ENCODE peak calls at places on chromosomes 5 and 9, in nine cellular contexts. Z is nucleus accumbens, O is fibroblast of the aortic adventitia, J is iPS-NIHi11, C is left ventricle myocardium inferior, H is GM20000, Y is SK-MEL-5, Q is NCI-H1694 treated with DMSO at 0.1 percent for 48 hours, S is fibroblast of villous mesenchyme. P is an unnamed sample.

GRCh38 chr5:41788800-41789395 is 81.3 kb downstream of the OXCT1 start:
- DNase-seq in Z (no peak), O (peak), J (no peak), C (no peak), H (no peak), Y (no peak), Q (no peak), S (peak), P (peak)

GRCh38 chr5:116090192-116090790 is 5.5 kb downstream of the COMMD10 start:
- DNase-seq in Z (no peak), O (no peak), J (no peak), C (no peak), H (no peak), Y (peak), Q (no peak), S (no peak), P (no peak)

GRCh38 chr5:65141487-65141886 is 340.2 kb downstream of the ADAMTS6 start:
- DNase-seq in Z (no peak), O (no peak), J (no peak), C (no peak), H (no peak), Y (no peak), Q (peak), S (no peak), P (no peak)

GRCh38 chr9:124388275-124389048 is 26.8 kb downstream of the PSMB7 start:
- DNase-seq in Z (no peak), O (no peak), J (no peak), C (no peak), H (no peak), Y (no peak), Q (no peak), S (no peak), P (no peak)

GRCh38 chr5:175471628-175472027 is 6.7 kb upstream of the SFXN1 start:
- DNase-seq in Z (no peak), O (no peak), J (peak), C (no peak), H (no peak), Y (no peak), Q (no peak), S (no peak), P (no peak)

GRCh38 chr9:137421838-137422667 is 909 bp downstream of the EXD3 start:
- DNase-seq in Z (no peak), O (no peak), J (no peak), C (peak), H (no peak), Y (no peak), Q (no peak), S (no peak), P (no peak)

GRCh38 chr5:85375525-85375924 is 990.8 kb upstream of the EDIL3 start:
- DNase-seq in Z (no peak), O (no peak), J (no peak), C (no peak), H (no peak), Y (no peak), Q (no peak), S (no peak), P (no peak)

GRCh38 chr5:28281381-28281780 is 1243.0 kb upstream of the CDH9 start:
- DNase-seq in Z (no peak), O (no peak), J (no peak), C (no peak), H (no peak), Y (no peak), Q (no peak), S (no peak), P (no peak)

GRCh38 chr9:1875921-1876448 is 139.2 kb upstream of the SMARCA2 start:
- DNase-seq in Z (no peak), O (no peak), J (no peak), C (no peak), H (peak), Y (no peak), Q (no peak), S (no peak), P (no peak)

GRCh38 chr9:137534256-137535119 is 15.7 kb downstream of the PNPLA7 start:
- DNase-seq in Z (no peak), O (peak), J (peak), C (no peak), H (peak), Y (peak), Q (peak), S (peak), P (peak)

GRCh38 chr5:171309526-171310333 is 682 bp downstream of the TLX3 start:
- DNase-seq in Z (no peak), O (no peak), J (peak), C (no peak), H (peak), Y (no peak), Q (no peak), S (no peak), P (no peak)

GRCh38 chr9:131685753-131686706 is 53.8 kb downstream of the RAPGEF1 start:
- DNase-seq in Z (no peak), O (no peak), J (no peak), C (no peak), H (no peak), Y (no peak), Q (no peak), S (no peak), P (no peak)

GRCh38 chr5:1143670-1143951 is 31.7 kb upstream of the SLC12A7 start:
- DNase-seq in Z (no peak), O (no peak), J (no peak), C (no peak), H (no peak), Y (no peak), Q (no peak), S (no peak), P (no peak)

GRCh38 chr9:36486454-36486932 is 86.2 kb upstream of the MELK start:
- DNase-seq in Z (no peak), O (peak), J (peak), C (no peak), H (no peak), Y (no peak), Q (no peak), S (no peak), P (peak)

GRCh38 chr9:109923371-109923770 is 143.4 kb downstream of the PALM2AKAP2 start:
- DNase-seq in Z (no peak), O (no peak), J (peak), C (no peak), H (no peak), Y (no peak), Q (no peak), S (no peak), P (no peak)

GRCh38 chr9:91771027-91771426 is 179.0 kb downstream of the ROR2 start:
- DNase-seq in Z (no peak), O (peak), J (peak), C (no peak), H (no peak), Y (peak), Q (no peak), S (peak), P (peak)

GRCh38 chr5:13601152-13601551 is 343.3 kb downstream of the DNAH5 start:
- DNase-seq in Z (no peak), O (no peak), J (no peak), C (no peak), H (no peak), Y (no peak), Q (no peak), S (no peak), P (peak)

GRCh38 chr9:77028478-77028877 is 9.0 kb downstream of the FOXB2 start:
- DNase-seq in Z (no peak), O (no peak), J (no peak), C (no peak), H (no peak), Y (no peak), Q (no peak), S (no peak), P (no peak)

GRCh38 chr5:141518616-141519015 is 29.7 kb downstream of the PCDHGC5 start:
- DNase-seq in Z (no peak), O (no peak), J (no peak), C (no peak), H (no peak), Y (no peak), Q (no peak), S (peak), P (no peak)

GRCh38 chr5:111360173-111360572 is 136.0 kb downstream of the CAMK4 start:
- DNase-seq in Z (no peak), O (no peak), J (no peak), C (no peak), H (no peak), Y (no peak), Q (no peak), S (no peak), P (no peak)

GRCh38 chr5:173515526-173515925 is 100.9 kb downstream of the BOD1 start:
- DNase-seq in Z (no peak), O (peak), J (no peak), C (no peak), H (no peak), Y (no peak), Q (no peak), S (peak), P (peak)

GRCh38 chr5:103120607-103121200 is 603 bp downstream of the PPIP5K2 start:
- DNase-seq in Z (peak), O (peak), J (peak), C (no peak), H (no peak), Y (peak), Q (no peak), S (peak), P (peak)